ENCODE peak calls at places on chromosomes 7 and 10, in six cellular contexts. E, M, K, V, Q and D are unnamed samples.
A peak's percentile ranks its signal among the peaks of the same experiment; 100 is the strongest.

GRCh38 chr7:57789130-57789529 is 339.2 kb downstream of the ZNF716 start:
- DNase-seq in E (no peak), M (no peak), K (no peak), V (no peak), Q (no peak), D (no peak)

GRCh38 chr10:43222296-43222695 is 44.6 kb downstream of the RASGEF1A start:
- DNase-seq in E (no peak), M (no peak), K (peak; percentile 35), V (peak; percentile 12), Q (no peak), D (no peak)

GRCh38 chr7:45021604-45022296 is 21.7 kb downstream of the CCM2 start:
- DNase-seq in E (no peak), M (no peak), K (no peak), V (no peak), Q (peak; percentile 55), D (peak; percentile 76)

GRCh38 chr7:136480875-136481274 is 387.6 kb upstream of the CHRM2 start:
- DNase-seq in E (no peak), M (no peak), K (no peak), V (no peak), Q (no peak), D (no peak)

GRCh38 chr7:47531584-47532492 is 50.1 kb downstream of the TNS3 start:
- DNase-seq in E (no peak), M (no peak), K (peak; percentile 61), V (no peak), Q (no peak), D (no peak)

GRCh38 chr7:141558544-141559183 is 7.5 kb downstream of the AGK start:
- DNase-seq in E (no peak), M (no peak), K (no peak), V (no peak), Q (peak; percentile 29), D (peak; percentile 38)

GRCh38 chr7:124379296-124379695 is 346.4 kb upstream of the TMEM229A start:
- DNase-seq in E (no peak), M (no peak), K (no peak), V (no peak), Q (no peak), D (no peak)

GRCh38 chr10:28592953-28593352 is 60.0 kb downstream of the WAC start:
- DNase-seq in E (no peak), M (no peak), K (no peak), V (no peak), Q (peak; percentile 72), D (peak; percentile 41)

GRCh38 chr10:101257121-101257890 is 28.0 kb upstream of the LBX1 start:
- DNase-seq in E (no peak), M (no peak), K (no peak), V (no peak), Q (no peak), D (no peak)

GRCh38 chr10:89241491-89242339 is 9.9 kb downstream of the LIPA start:
- DNase-seq in E (no peak), M (no peak), K (no peak), V (no peak), Q (peak; percentile 84), D (peak; percentile 85)

GRCh38 chr10:94035982-94036663 is 42.4 kb downstream of the PLCE1 start:
- DNase-seq in E (no peak), M (no peak), K (no peak), V (no peak), Q (no peak), D (no peak)

GRCh38 chr10:37226524-37226923 is 101.1 kb downstream of the ANKRD30A start:
- DNase-seq in E (no peak), M (no peak), K (no peak), V (no peak), Q (no peak), D (no peak)

GRCh38 chr10:110005716-110006115 is 2.1 kb upstream of the ADD3 start:
- DNase-seq in E (peak; percentile 48), M (no peak), K (no peak), V (no peak), Q (peak; percentile 84), D (peak; percentile 87)

GRCh38 chr10:75105576-75106197 is 5.8 kb upstream of the SAMD8 start:
- DNase-seq in E (no peak), M (no peak), K (no peak), V (peak; percentile 42), Q (no peak), D (no peak)

GRCh38 chr7:140304071-140304799 is 94.1 kb downstream of the SLC37A3 start:
- DNase-seq in E (peak; percentile 52), M (no peak), K (no peak), V (no peak), Q (peak; percentile 37), D (peak; percentile 42)

GRCh38 chr10:90818736-90819135 is 39.1 kb downstream of the HTR7 start:
- DNase-seq in E (no peak), M (no peak), K (no peak), V (no peak), Q (no peak), D (no peak)

GRCh38 chr7:11298220-11298619 is 324.5 kb downstream of the PHF14 start:
- DNase-seq in E (no peak), M (no peak), K (no peak), V (no peak), Q (no peak), D (no peak)

GRCh38 chr7:3234851-3235250 is 66.2 kb upstream of the SDK1 start:
- DNase-seq in E (no peak), M (no peak), K (peak; percentile 19), V (no peak), Q (no peak), D (no peak)

GRCh38 chr10:23337616-23338015 is 7.0 kb downstream of the C10orf67 start:
- DNase-seq in E (no peak), M (no peak), K (no peak), V (no peak), Q (no peak), D (no peak)

GRCh38 chr7:33766396-33766795 is 138.9 kb upstream of the BMPER start:
- DNase-seq in E (no peak), M (no peak), K (no peak), V (no peak), Q (peak; percentile 95), D (peak; percentile 64)

GRCh38 chr10:75640803-75641202 is 209.4 kb downstream of the LRMDA start:
- DNase-seq in E (no peak), M (no peak), K (no peak), V (no peak), Q (no peak), D (no peak)

GRCh38 chr7:50771120-50772002 is 11.3 kb downstream of the GRB10 start:
- DNase-seq in E (no peak), M (peak; percentile 29), K (no peak), V (peak; percentile 85), Q (no peak), D (no peak)

DNA sequence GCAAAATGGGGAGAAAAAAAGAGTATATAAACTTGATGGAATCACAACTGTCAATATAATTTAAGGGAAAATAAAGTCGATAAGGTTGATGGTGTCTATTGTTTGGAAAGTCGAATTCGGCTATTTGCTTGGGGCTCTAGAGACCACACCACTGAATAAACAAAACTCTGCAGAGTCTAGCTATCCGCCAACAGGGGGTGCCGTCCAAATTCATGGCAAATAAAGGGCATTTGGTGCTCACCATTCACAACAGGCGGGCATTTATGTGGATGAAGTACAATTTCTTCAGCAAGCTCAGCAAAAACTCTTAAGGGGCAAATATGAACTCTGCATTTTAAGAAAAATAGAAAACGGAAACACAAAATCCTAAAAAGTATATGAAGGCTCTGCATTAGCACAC is 23.3 kb downstream of the CD36 start:
- DNase-seq in E (no peak), M (no peak), K (no peak), V (no peak), Q (peak; percentile 10), D (peak; percentile 12)
- TF ChIP-seq CTCF in E (peak; percentile 50), M (no peak), K (no peak), V (no peak), Q (peak; percentile 26), D (peak; percentile 29)

GRCh38 chr7:81029523-81029922 is 110.7 kb upstream of the SEMA3C start:
- DNase-seq in E (no peak), M (no peak), K (no peak), V (no peak), Q (no peak), D (no peak)
- TF ChIP-seq CTCF in E (no peak), M (no peak), K (no peak), V (no peak), Q (no peak), D (no peak)

DNA sequence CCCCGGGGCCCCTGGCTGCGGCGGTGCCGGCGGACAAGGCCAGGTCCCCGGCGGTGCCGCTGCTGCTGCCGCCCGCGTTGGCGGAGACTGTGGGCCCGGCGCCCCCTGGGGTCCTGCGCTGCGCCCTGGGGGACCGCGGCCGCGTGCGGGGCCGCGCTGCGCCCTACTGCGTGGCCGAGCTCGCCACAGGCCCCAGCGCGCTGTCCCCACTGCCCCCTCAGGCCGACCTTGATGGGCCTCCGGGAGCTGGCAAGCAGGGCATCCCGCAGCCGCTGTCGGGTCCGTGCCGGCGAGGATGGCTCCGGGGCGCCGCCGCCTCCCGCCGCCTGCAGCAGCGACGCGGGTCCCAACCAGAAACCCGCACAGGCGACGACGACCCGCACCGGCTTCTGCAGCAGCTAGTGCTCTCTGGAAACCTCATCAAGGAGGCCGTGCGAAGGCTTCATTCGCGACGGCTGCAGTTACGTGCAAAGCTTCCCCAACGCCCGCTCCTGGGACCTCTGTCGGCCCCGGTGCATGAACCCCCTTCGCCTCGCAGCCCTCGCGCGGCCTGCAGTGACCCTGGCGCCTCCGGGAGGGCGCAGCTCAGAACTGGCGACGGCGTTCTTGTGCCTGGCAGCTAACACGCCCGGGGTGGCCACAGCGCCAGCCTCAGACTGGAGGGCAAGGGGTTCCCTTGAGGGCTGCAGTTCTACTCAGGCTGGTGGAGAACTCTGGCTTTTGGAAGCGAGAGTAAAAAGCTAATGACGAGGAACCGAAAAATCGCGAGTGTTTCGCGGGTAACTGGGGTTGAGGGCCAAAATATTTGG is 804 bp downstream of the FRAT1 start:
- DNase-seq in E (peak; percentile 72), M (no peak), K (peak; percentile 94), V (peak; percentile 84), Q (no peak), D (no peak)
- TF ChIP-seq CTCF in E (peak; percentile 54), M (no peak), K (peak; percentile 42), V (no peak), Q (no peak), D (no peak)

DNA sequence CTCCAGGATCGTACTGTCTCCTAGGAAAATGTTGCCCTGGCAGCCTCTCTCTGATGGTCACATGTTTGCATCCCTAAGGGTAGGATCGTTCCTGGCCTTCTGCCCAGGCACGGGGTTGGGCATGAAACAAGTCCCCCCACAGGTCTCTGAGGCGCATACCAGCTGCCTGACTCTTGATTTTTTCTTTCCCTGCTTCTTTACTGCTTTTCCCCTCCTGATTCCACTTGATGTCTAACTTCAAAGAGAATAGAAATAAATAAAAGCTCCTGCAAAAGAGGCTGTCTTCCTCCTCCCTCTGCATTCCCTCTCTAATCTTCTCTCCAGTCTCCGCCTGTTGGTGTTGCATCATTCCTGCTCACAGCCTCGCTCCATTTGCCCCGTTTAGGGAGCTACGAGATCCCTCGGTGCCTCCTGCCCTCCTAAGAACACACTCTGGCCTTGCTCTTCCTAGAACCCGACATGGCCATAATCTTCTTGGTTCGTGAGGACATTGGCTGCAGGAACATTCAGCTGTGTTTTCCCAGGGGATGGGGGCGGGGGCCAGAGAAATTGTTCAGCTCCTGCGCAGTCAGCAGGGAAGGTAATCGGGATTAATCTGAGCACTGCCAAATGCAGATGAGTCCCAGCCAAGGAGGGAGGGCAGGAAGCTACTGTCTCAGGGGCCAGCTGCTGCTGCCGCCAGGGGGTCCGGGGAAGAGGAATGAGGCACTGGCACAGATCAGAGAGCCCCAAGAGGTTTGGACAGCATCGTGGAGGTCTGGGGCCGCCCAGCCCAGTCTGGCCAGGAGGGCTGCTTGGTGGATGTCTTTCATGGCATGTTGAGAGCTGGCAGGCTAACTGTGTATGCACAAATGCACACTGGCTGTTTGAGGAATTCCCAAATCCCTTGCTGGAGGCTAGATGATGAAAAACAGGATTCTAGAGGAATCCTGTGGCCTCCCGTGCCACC is 26.1 kb downstream of the LEP start:
- DNase-seq in E (no peak), M (peak; percentile 71), K (no peak), V (peak; percentile 38), Q (peak; percentile 66), D (peak; percentile 59)
- TF ChIP-seq CTCF in E (no peak), M (no peak), K (no peak), V (no peak), Q (no peak), D (no peak)

GRCh38 chr7:26562841-26563240 is 271.2 kb downstream of the SNX10 start:
- DNase-seq in E (no peak), M (no peak), K (no peak), V (no peak), Q (no peak), D (no peak)
- TF ChIP-seq CTCF in E (peak; percentile 60), M (no peak), K (no peak), V (no peak), Q (no peak), D (no peak)